ENCODE peak calls at places on chromosomes 1 and 21, in eight cellular contexts. E, G, N, B, M, Q, X and W are unnamed samples.

GRCh38 chr1:93908394-93909145 is 660 bp downstream of the GCLM start:
- DNase-seq in E (peak), G (peak), N (no peak), B (peak), M (peak), Q (peak), X (peak), W (no peak)

GRCh38 chr1:246181244-246181643 is 325.8 kb downstream of the SMYD3 start:
- DNase-seq in E (no peak), G (no peak), N (no peak), B (no peak), M (no peak), Q (no peak), X (no peak), W (no peak)

GRCh38 chr1:64920936-64921589 is 45.3 kb downstream of the JAK1 start:
- DNase-seq in E (no peak), G (no peak), N (no peak), B (no peak), M (no peak), Q (no peak), X (no peak), W (no peak)

GRCh38 chr1:68145418-68146126 is 86.8 kb downstream of the WLS start:
- DNase-seq in E (peak), G (peak), N (no peak), B (no peak), M (peak), Q (no peak), X (no peak), W (no peak)

GRCh38 chr1:10107985-10108663 is 75.4 kb downstream of the UBE4B start:
- DNase-seq in E (no peak), G (no peak), N (peak), B (no peak), M (peak), Q (no peak), X (no peak), W (no peak)

GRCh38 chr21:45971487-45972352 is 9.8 kb upstream of the COL6A1 start:
- DNase-seq in E (no peak), G (no peak), N (peak), B (no peak), M (no peak), Q (no peak), X (no peak), W (no peak)

GRCh38 chr1:116506132-116507004 is 64.5 kb downstream of the CD58 start:
- DNase-seq in E (no peak), G (no peak), N (no peak), B (no peak), M (no peak), Q (no peak), X (no peak), W (no peak)

GRCh38 chr1:40064797-40065492 is 24.4 kb downstream of the CAP1 start:
- DNase-seq in E (no peak), G (no peak), N (no peak), B (no peak), M (no peak), Q (no peak), X (no peak), W (no peak)

GRCh38 chr1:162207862-162208261 is 138.4 kb downstream of the NOS1AP start:
- DNase-seq in E (no peak), G (no peak), N (no peak), B (no peak), M (no peak), Q (no peak), X (no peak), W (no peak)

GRCh38 chr1:229624906-229625871 is 733 bp downstream of the TAF5L start:
- DNase-seq in E (peak), G (peak), N (no peak), B (peak), M (peak), Q (peak), X (peak), W (peak)

GRCh38 chr1:27630859-27631491 is 4.0 kb downstream of the FGR start:
- DNase-seq in E (no peak), G (no peak), N (no peak), B (peak), M (no peak), Q (no peak), X (no peak), W (no peak)

GRCh38 chr21:41630917-41631316 is 123.0 kb upstream of the TMPRSS2 start:
- DNase-seq in E (no peak), G (no peak), N (no peak), B (no peak), M (no peak), Q (no peak), X (no peak), W (no peak)

GRCh38 chr1:113388621-113389355 is 1.5 kb upstream of the MAGI3 start:
- DNase-seq in E (peak), G (peak), N (no peak), B (no peak), M (peak), Q (peak), X (no peak), W (no peak)

GRCh38 chr1:222387020-222387816 is 160.7 kb downstream of the HHIPL2 start:
- DNase-seq in E (no peak), G (no peak), N (no peak), B (no peak), M (no peak), Q (no peak), X (peak), W (no peak)

GRCh38 chr1:113975211-113975895 is 3.9 kb upstream of the OLFML3 start:
- DNase-seq in E (no peak), G (no peak), N (no peak), B (no peak), M (no peak), Q (no peak), X (no peak), W (no peak)

GRCh38 chr1:30524840-30525617 is 198.4 kb downstream of the MATN1 start:
- DNase-seq in E (no peak), G (no peak), N (no peak), B (no peak), M (no peak), Q (no peak), X (no peak), W (no peak)

GRCh38 chr1:187261637-187262036 is 432.9 kb downstream of the PLA2G4A start:
- DNase-seq in E (no peak), G (no peak), N (peak), B (no peak), M (no peak), Q (no peak), X (peak), W (no peak)

GRCh38 chr1:211985556-211986264 is 49.6 kb downstream of the INTS7 start:
- DNase-seq in E (no peak), G (no peak), N (no peak), B (no peak), M (no peak), Q (no peak), X (no peak), W (no peak)

GRCh38 chr1:96723372-96723771 is 1.8 kb downstream of the PTBP2 start:
- DNase-seq in E (no peak), G (no peak), N (no peak), B (no peak), M (no peak), Q (no peak), X (no peak), W (no peak)

GRCh38 chr1:203553501-203553900 is 59.5 kb downstream of the OPTC start:
- DNase-seq in E (no peak), G (no peak), N (no peak), B (no peak), M (no peak), Q (no peak), X (no peak), W (no peak)

GRCh38 chr1:56375184-56375837 is 204.1 kb downstream of the PLPP3 start:
- DNase-seq in E (no peak), G (no peak), N (no peak), B (no peak), M (no peak), Q (no peak), X (peak), W (no peak)

GRCh38 chr1:213176341-213176740 is 125.3 kb downstream of the RPS6KC1 start:
- DNase-seq in E (no peak), G (no peak), N (no peak), B (no peak), M (no peak), Q (no peak), X (no peak), W (no peak)

GRCh38 chr1:160550572-160551034 is 27.5 kb upstream of the SLAMF6 start:
- DNase-seq in E (peak), G (no peak), N (no peak), B (no peak), M (no peak), Q (no peak), X (peak), W (no peak)

GRCh38 chr21:45074048-45074817 is at the start of gene ADARB1:
- DNase-seq in E (peak), G (peak), N (no peak), B (peak), M (peak), Q (peak), X (peak), W (peak)

GRCh38 chr1:160722726-160723125 is 11.1 kb upstream of the CD48 start:
- DNase-seq in E (no peak), G (no peak), N (no peak), B (no peak), M (no peak), Q (no peak), X (peak), W (no peak)

GRCh38 chr21:43303240-43304178 is 123.4 kb downstream of the SIK1 start:
- DNase-seq in E (no peak), G (no peak), N (no peak), B (peak), M (no peak), Q (no peak), X (no peak), W (no peak)

GRCh38 chr1:246647113-246647512 is 77.1 kb upstream of the SCCPDH start:
- DNase-seq in E (peak), G (no peak), N (peak), B (no peak), M (no peak), Q (no peak), X (peak), W (peak)

GRCh38 chr1:22817462-22817861 is 106.8 kb downstream of the EPHB2 start:
- DNase-seq in E (no peak), G (no peak), N (no peak), B (no peak), M (no peak), Q (no peak), X (no peak), W (no peak)

GRCh38 chr1:241569848-241570247 is 37.7 kb downstream of the KMO start:
- DNase-seq in E (no peak), G (no peak), N (no peak), B (no peak), M (no peak), Q (no peak), X (no peak), W (no peak)

DNA sequence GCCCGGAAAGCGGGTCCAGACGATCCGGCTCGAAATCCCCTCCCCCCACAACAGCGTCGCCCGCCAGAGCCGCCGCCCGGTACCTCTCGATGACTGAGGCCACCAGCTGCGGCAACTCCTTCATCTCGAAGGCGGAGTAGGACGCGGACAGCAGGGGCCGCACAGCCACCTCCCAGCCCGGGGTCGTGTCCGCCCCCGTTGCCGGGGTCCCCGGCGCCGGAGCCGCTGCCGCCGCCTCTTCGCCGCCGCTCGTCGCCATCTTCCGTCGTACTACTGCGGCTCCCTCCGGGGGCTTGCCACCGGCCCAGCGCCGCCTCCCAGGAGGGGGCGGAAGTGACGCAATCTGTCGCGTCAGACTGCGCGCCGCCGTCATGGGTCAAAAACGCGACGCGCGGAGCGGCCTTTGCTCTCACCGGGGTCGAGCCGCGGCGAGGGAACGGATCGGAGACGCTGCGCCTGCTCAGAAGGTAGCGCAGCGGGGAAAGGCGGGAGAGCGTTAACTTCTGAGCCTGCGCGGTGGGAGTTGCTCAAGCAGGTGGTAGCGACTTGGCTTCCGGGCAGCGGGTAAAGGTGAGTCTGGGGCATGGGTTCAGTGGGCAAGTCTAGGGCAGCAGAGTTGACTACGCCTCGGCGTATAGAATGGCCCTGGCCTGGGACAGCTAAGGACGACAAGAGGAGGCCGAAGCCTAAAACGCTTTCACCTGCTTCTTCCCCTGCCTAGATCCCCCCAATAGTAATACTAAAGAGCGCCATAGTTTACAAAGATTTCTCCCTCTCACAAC is at the start of gene UBR4:
- DNase-seq in E (peak), G (peak), N (peak), B (peak), M (peak), Q (peak), X (peak), W (peak)
- TF ChIP-seq CTCF in E (peak), G (no peak), N (no peak), B (no peak), M (no peak), Q (no peak), X (no peak), W (no peak)

GRCh38 chr1:43994071-43994470 is 2.7 kb downstream of the CCDC24 start:
- DNase-seq in E (no peak), G (no peak), N (no peak), B (no peak), M (no peak), Q (no peak), X (no peak), W (no peak)

GRCh38 chr1:43996733-43997115 is 5.3 kb downstream of the CCDC24 start:
- DNase-seq in E (no peak), G (no peak), N (no peak), B (no peak), M (no peak), Q (no peak), X (no peak), W (no peak)

GRCh38 chr1:43995984-43996732 is 4.8 kb downstream of the CCDC24 start:
- DNase-seq in E (no peak), G (no peak), N (no peak), B (no peak), M (no peak), Q (no peak), X (peak), W (no peak)

GRCh38 chr1:43993206-43993914 is 2.0 kb downstream of the CCDC24 start:
- DNase-seq in E (no peak), G (no peak), N (no peak), B (no peak), M (no peak), Q (no peak), X (no peak), W (no peak)

DNA sequence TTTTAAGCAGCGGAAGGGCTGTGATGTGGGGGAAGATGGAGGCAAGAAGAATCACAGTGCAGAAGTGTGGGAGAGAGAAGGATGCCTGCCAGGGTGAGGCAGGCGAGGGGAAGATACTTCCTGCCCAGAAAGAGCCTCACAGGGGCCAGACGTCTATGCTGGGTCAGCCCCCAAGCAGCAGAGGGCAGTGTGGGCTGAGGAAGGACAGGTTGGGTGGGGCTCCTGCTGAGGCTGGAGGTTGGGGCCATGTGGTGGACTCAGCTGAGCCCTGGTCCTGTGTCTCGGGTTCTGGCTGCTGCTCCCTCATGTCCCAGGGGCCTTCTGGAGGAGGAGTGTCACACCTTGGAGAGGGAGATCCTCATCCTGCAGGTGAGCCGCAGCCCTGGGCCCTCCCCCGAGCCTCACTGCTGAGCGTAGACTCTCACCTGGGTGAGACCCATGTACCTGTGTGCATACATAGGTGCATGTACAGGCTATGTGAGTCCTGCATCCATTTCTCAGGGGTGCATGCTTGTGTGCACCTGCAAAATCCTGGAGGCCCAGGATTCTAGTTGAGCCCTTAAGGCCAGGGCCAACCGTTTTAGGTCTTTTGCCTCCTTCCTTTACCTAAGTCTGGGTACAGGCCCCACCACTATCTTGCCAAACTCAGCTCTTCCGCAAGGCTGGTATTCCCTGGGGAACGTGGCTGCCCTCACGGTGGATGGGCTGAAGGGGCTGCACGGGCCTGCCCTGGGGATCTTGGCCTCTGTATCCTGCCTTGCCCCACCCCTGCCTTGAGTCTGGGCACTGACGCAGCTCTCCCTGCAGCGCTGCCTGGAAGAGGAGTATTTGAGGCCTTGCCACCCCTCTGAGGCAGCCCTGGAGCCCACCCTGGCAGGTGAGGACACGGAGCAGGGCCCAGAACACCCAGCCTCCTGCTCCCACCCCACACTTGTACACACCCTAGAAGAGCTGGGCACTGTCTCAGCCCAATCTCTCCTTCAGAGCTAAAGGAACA is 3.7 kb downstream of the CCDC24 start:
- DNase-seq in E (no peak), G (no peak), N (no peak), B (no peak), M (peak), Q (peak), X (peak), W (no peak)
- TF ChIP-seq CTCF in E (no peak), G (no peak), N (peak), B (no peak), M (peak), Q (peak), X (peak), W (peak)

GRCh38 chr1:226635456-226635941 is 86.9 kb downstream of the STUM start:
- DNase-seq in E (no peak), G (no peak), N (no peak), B (peak), M (peak), Q (no peak), X (no peak), W (no peak)

GRCh38 chr1:226638608-226639007 is 90.0 kb downstream of the STUM start:
- DNase-seq in E (no peak), G (no peak), N (no peak), B (peak), M (no peak), Q (no peak), X (no peak), W (no peak)

GRCh38 chr1:226636847-226637096 is 88.2 kb downstream of the STUM start:
- DNase-seq in E (no peak), G (no peak), N (no peak), B (no peak), M (no peak), Q (no peak), X (no peak), W (no peak)

GRCh38 chr1:226638001-226638601 is 89.5 kb downstream of the STUM start:
- DNase-seq in E (no peak), G (no peak), N (no peak), B (peak), M (no peak), Q (no peak), X (no peak), W (no peak)

GRCh38 chr1:226637147-226637935 is 88.8 kb downstream of the STUM start:
- DNase-seq in E (no peak), G (no peak), N (no peak), B (no peak), M (no peak), Q (no peak), X (peak), W (no peak)
- TF ChIP-seq CTCF in E (no peak), G (no peak), N (peak), B (peak), M (no peak), Q (no peak), X (peak), W (no peak)

GRCh38 chr1:110687244-110687643 is 12.5 kb upstream of the KCNA3 start:
- DNase-seq in E (no peak), G (no peak), N (peak), B (no peak), M (no peak), Q (no peak), X (no peak), W (no peak)

GRCh38 chr1:110684476-110684875 is 9.7 kb upstream of the KCNA3 start:
- DNase-seq in E (no peak), G (no peak), N (no peak), B (no peak), M (no peak), Q (no peak), X (no peak), W (no peak)

GRCh38 chr1:110682898-110683297 is 8.2 kb upstream of the KCNA3 start:
- DNase-seq in E (no peak), G (no peak), N (no peak), B (no peak), M (no peak), Q (no peak), X (no peak), W (no peak)

GRCh38 chr1:110689868-110690267 is 15.1 kb upstream of the KCNA3 start:
- DNase-seq in E (no peak), G (no peak), N (no peak), B (no peak), M (no peak), Q (no peak), X (no peak), W (no peak)

GRCh38 chr1:110686188-110686587 is 11.4 kb upstream of the KCNA3 start:
- DNase-seq in E (no peak), G (no peak), N (no peak), B (no peak), M (no peak), Q (no peak), X (no peak), W (no peak)
- TF ChIP-seq CTCF in E (no peak), G (no peak), N (no peak), B (no peak), M (no peak), Q (no peak), X (no peak), W (no peak)

DNA sequence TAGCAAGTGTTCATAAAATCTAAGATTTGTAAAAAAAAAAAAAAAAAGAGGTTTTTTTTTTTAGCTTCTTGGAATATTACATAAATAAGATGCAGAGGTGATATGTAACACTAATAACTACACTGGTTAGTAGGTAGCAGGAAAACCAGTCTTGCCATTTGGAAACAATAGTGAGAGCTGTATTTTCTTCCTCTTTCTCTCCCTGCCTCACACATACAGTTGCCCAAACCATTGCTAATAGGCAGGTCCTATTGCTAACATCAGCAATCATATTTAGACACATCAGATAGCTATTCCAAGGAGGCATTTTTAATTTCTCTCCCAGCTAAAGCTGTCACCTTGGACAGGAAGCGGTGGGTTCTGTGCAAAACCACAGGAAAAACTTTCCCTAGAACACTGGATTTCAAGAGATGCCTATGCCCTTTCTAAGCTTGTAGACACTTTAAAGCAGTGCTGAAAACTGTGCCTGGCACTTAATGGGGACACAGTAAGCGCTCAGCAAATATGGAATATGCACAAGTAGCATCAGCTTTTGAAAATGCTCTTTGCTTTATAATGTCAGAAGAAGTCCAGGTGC is 50.8 kb upstream of the TARBP1 start:
- DNase-seq in E (no peak), G (no peak), N (no peak), B (no peak), M (no peak), Q (no peak), X (no peak), W (no peak)
- TF ChIP-seq CTCF in E (no peak), G (no peak), N (no peak), B (no peak), M (no peak), Q (no peak), X (no peak), W (no peak)